ENCODE peak calls at places on chromosomes 7 and 10, in five cellular contexts. E, K, O, F and G are unnamed samples.

GRCh38 chr7:98974205-98974604 is 95.9 kb downstream of the TRRAP start:
- DNase-seq in K (no peak), O (no peak), F (no peak), E (no peak), G (no peak)

GRCh38 chr7:140263277-140263676 is 86.5 kb upstream of the KDM7A start:
- DNase-seq in O (peak), E (peak), K (no peak), F (no peak), G (no peak)

GRCh38 chr7:37491919-37492694 is 43.4 kb upstream of the ELMO1 start:
- DNase-seq in F (no peak), E (no peak), O (no peak), K (no peak), G (no peak)

GRCh38 chr10:208616-209015 is 73.4 kb downstream of the ZMYND11 start:
- DNase-seq in K (no peak), F (no peak), O (no peak), E (no peak), G (no peak)

GRCh38 chr7:110224643-110225042 is 866.3 kb upstream of the LRRN3 start:
- DNase-seq in E (no peak), O (no peak), K (no peak), F (no peak), G (no peak)

GRCh38 chr7:41912851-41913580 is 210.1 kb upstream of the INHBA start:
- DNase-seq in E (no peak), O (no peak), F (no peak), K (no peak), G (no peak)

GRCh38 chr10:12193193-12193592 is 2.5 kb downstream of the NUDT5 start:
- DNase-seq in O (no peak), F (no peak), K (no peak), E (no peak), G (no peak)

GRCh38 chr10:21304198-21304597 is 221.3 kb downstream of the SKIDA1 start:
- DNase-seq in E (no peak), O (no peak), F (no peak), K (no peak), G (no peak)

GRCh38 chr10:131354380-131354779 is 42.9 kb upstream of the TCERG1L start:
- DNase-seq in F (no peak), O (no peak), E (no peak), K (no peak), G (peak)

GRCh38 chr10:100697070-100697469 is 48.3 kb upstream of the PAX2 start:
- DNase-seq in O (no peak), K (no peak), F (no peak), E (no peak), G (no peak)

GRCh38 chr7:22373911-22374310 is 17.0 kb upstream of the RAPGEF5 start:
- DNase-seq in E (no peak), F (no peak), K (no peak), O (no peak), G (no peak)

GRCh38 chr7:142868188-142868811 is 13.4 kb downstream of the EPHB6 start:
- DNase-seq in K (no peak), O (no peak), E (no peak), F (no peak), G (peak)

GRCh38 chr10:93181929-93182327 is 108.2 kb downstream of the CYP26A1 start:
- DNase-seq in K (no peak), E (no peak), F (no peak), O (no peak), G (no peak)

GRCh38 chr7:86833360-86833759 is 189.7 kb downstream of the GRM3 start:
- DNase-seq in F (no peak), E (peak), O (no peak), K (no peak), G (no peak)

GRCh38 chr7:122528879-122529481 is 169.9 kb downstream of the RNF133 start:
- DNase-seq in O (no peak), E (no peak), F (no peak), K (no peak), G (no peak)

GRCh38 chr7:23907012-23907411 is 197.0 kb downstream of the STK31 start:
- DNase-seq in O (no peak), K (no peak), F (no peak), E (no peak), G (no peak)

GRCh38 chr10:10533417-10533816 is 484.3 kb upstream of the CELF2 start:
- DNase-seq in E (no peak), O (no peak), K (no peak), F (no peak), G (no peak)

GRCh38 chr10:52106895-52107294 is 207.2 kb upstream of the DKK1 start:
- DNase-seq in O (no peak), F (no peak), K (no peak), E (no peak), G (no peak)

GRCh38 chr10:132390455-132391371 is 6.3 kb upstream of the PWWP2B start:
- DNase-seq in K (no peak), E (peak), O (no peak), F (no peak), G (no peak)

GRCh38 chr10:71948496-71949067 is 15.6 kb upstream of the CHST3 start:
- DNase-seq in E (no peak), O (no peak), K (no peak), F (no peak), G (no peak)

GRCh38 chr7:20595971-20596370 is 19.5 kb upstream of the ABCB5 start:
- DNase-seq in E (no peak), K (no peak), F (no peak), O (no peak), G (no peak)

GRCh38 chr7:94486206-94486605 is 23.4 kb upstream of the CASD1 start:
- DNase-seq in E (no peak), O (no peak), K (no peak), F (no peak), G (no peak)

GRCh38 chr10:131013281-131013680 is 298.2 kb downstream of the TCERG1L start:
- DNase-seq in F (no peak), K (no peak), E (no peak), O (no peak), G (no peak)

GRCh38 chr7:69832356-69832755 is 234.1 kb downstream of the AUTS2 start:
- DNase-seq in K (no peak), O (no peak), F (no peak), E (no peak), G (no peak)

GRCh38 chr7:108335264-108335918 is 120.8 kb downstream of the NRCAM start:
- DNase-seq in O (peak), E (no peak), F (peak), K (no peak), G (no peak)

GRCh38 chr10:109895095-109895818 is 28.1 kb downstream of the XPNPEP1 start:
- DNase-seq in E (no peak), K (no peak), O (no peak), F (peak), G (peak)

GRCh38 chr7:129161524-129161923 is 17.0 kb downstream of the TSPAN33 start:
- DNase-seq in F (no peak), K (no peak), O (no peak), E (no peak), G (no peak)

GRCh38 chr7:49692516-49692915 is 80.9 kb upstream of the VWC2 start:
- DNase-seq in F (no peak), K (no peak), E (no peak), O (no peak), G (no peak)

GRCh38 chr10:26517141-26517890 is 79.2 kb downstream of the APBB1IP start:
- DNase-seq in O (no peak), F (no peak), E (no peak), K (no peak), G (peak)

GRCh38 chr10:9944690-9945089 is 1073.0 kb upstream of the CELF2 start:
- DNase-seq in F (no peak), E (no peak), O (no peak), K (no peak), G (no peak)

GRCh38 chr7:114862406-114862805 is 59.5 kb upstream of the MDFIC start:
- DNase-seq in E (no peak), K (no peak), O (no peak), F (no peak), G (no peak)

GRCh38 chr7:109945820-109946518 is 1145.0 kb upstream of the LRRN3 start:
- DNase-seq in O (no peak), F (no peak), E (no peak), K (no peak), G (no peak)

GRCh38 chr10:119643306-119644214 is 7.6 kb upstream of the BAG3 start:
- DNase-seq in K (no peak), F (no peak), E (no peak), O (no peak), G (no peak)

GRCh38 chr10:43071881-43072650 is 4.8 kb upstream of the RET start:
- DNase-seq in K (no peak), E (no peak), F (no peak), O (no peak), G (no peak)

GRCh38 chr10:28666751-28667467 is 10.4 kb upstream of the BAMBI start:
- DNase-seq in O (no peak), F (no peak), K (no peak), E (no peak), G (no peak)

GRCh38 chr10:28663576-28664368 is 13.5 kb upstream of the BAMBI start:
- DNase-seq in F (peak), K (no peak), O (peak), E (peak), G (no peak)

GRCh38 chr10:28669227-28670173 is 7.8 kb upstream of the BAMBI start:
- DNase-seq in K (no peak), O (no peak), E (no peak), F (no peak), G (no peak)

GRCh38 chr10:28664369-28664740 is 13.0 kb upstream of the BAMBI start:
- DNase-seq in F (no peak), E (no peak), K (no peak), O (no peak), G (no peak)

DNA sequence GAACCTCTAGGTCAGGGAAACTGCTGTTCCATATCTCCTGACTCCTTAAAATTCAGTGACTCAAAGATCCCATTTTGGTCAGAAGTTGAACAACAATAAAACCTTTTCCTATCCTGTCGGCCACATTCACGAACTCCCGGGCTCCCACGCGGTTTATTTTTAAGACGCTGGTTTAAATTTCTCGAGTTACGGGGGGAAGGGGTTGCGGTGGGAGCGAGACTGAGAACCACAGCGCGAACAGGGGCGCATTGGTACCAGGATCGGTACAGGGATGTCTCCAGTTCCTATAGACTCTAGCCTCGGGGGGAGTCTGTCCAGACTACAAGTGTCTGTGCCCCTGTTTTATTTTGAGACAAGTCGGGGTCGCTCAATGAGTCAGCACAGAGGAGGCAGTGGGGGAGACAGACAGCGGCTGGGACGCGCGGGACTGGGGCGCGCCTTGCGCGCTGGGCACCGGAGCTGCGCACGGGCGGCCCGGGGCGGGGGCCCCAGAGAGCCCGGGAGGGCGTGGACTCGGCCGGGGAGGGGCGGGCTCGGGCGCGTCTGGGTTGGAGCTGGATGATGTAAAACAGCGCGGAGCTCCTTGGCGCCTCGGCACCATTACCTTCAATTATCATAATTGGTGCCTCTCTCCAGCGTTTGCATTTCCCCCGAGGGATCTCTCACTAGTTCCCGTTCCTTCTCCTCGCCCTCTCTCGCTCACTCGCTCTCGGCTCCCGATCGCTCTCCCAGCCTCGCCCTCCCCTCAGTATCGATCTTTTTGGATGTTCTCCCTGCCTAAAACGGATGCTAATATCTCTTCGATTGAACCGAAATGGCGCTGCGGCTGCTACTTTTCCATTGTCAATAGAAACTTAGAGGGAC is 8.7 kb upstream of the BAMBI start:
- DNase-seq in K (no peak), E (peak), F (peak), O (no peak), G (no peak)
- TF ChIP-seq POLR2A in K (no peak), E (no peak), F (no peak), O (no peak), G (no peak)

DNA sequence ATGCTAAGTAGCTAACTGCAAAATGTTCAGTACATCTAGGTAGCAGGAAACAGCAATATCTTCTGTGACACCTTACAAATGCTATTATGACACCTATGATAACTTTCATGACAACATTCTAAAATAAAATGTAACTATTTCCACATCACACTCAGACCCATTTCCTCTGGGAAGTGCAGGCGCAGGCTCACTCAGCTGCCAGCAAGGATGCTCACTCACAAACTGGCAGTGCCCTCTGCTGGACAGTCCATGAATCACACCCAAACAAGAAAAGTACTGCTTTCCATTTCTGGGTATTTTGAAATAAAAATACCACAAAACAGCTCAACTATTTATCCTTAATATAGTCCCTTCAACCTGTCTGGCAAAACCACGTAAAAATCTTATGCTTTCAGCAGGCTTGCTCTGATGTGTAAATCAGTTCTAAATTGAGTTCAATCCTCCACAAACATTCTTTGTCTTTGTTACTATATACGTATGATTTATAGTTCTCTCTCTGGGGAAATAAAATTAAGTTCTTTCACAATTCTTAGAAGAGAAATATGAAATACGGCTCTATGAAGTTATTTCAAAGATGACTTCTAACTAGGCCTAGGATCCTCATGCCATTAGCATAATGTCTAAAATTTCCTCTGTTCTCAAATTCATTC is 176.6 kb downstream of the PARD3 start:
- DNase-seq in F (peak), E (peak), K (no peak), O (peak), G (peak)
- TF ChIP-seq POLR2A in F (no peak), E (no peak), K (no peak), O (peak), G (no peak)

GRCh38 chr10:99418910-99419624 is 11.4 kb downstream of the GOT1 start:
- DNase-seq in O (no peak), F (no peak), K (no peak), E (no peak), G (no peak)
- TF ChIP-seq POLR2A in O (no peak), F (no peak), K (no peak), E (no peak), G (no peak)

DNA sequence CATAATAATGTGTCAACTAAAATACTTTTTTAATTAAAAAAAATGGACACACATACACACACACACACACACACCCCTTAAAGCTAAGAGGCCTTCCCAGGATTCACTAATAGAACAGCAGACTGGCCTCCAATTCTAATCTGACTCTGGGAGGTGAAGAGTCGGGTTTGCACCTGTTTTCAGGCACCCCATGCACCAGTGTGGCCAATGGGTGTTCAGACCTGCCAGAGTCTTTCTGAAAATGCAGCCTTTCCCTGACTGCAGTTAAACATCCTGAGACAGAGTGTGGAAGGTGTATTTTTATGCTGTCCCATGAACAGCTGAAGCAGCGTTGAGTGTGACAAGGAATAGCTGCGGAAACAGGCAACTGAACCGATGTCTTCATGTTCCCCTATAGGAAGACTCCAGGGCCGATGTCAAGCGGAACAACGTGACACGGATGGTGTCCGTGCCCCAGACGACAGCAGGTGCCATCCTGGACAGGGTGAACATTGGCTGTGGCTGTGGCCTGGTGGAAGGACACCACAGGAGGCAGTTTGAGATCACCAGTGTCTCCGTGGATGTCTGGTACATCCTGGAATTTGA is 74.6 kb upstream of the LYZL2 start:
- DNase-seq in F (no peak), K (no peak), E (no peak), O (peak), G (no peak)
- TF ChIP-seq POLR2A in F (no peak), K (no peak), E (no peak), O (no peak), G (no peak)

GRCh38 chr10:50622497-50623298 is 1.1 kb downstream of the SGMS1 start:
- DNase-seq in K (peak), F (peak), E (peak), O (peak), G (no peak)
- TF ChIP-seq POLR2A in K (no peak), F (no peak), E (peak), O (no peak), G (no peak)

GRCh38 chr10:14952851-14953451 is 945 bp downstream of the DCLRE1C start:
- DNase-seq in F (no peak), K (no peak), O (no peak), E (no peak), G (no peak)

GRCh38 chr10:14958872-14959220 is 342 bp upstream of the MEIG1 start:
- DNase-seq in O (no peak), F (no peak), K (no peak), E (no peak), G (no peak)

GRCh38 chr10:14954934-14955333 is 1.0 kb upstream of the DCLRE1C start:
- DNase-seq in F (no peak), E (no peak), O (no peak), K (no peak), G (no peak)

GRCh38 chr10:14953452-14954000 is 370 bp downstream of the DCLRE1C start:
- DNase-seq in K (peak), O (no peak), F (peak), E (peak), G (peak)

GRCh38 chr10:14954001-14954770 is at the start of gene DCLRE1C:
- DNase-seq in F (peak), O (peak), E (peak), K (peak), G (peak)
- TF ChIP-seq POLR2A in F (no peak), O (peak), E (peak), K (peak), G (no peak)

DNA sequence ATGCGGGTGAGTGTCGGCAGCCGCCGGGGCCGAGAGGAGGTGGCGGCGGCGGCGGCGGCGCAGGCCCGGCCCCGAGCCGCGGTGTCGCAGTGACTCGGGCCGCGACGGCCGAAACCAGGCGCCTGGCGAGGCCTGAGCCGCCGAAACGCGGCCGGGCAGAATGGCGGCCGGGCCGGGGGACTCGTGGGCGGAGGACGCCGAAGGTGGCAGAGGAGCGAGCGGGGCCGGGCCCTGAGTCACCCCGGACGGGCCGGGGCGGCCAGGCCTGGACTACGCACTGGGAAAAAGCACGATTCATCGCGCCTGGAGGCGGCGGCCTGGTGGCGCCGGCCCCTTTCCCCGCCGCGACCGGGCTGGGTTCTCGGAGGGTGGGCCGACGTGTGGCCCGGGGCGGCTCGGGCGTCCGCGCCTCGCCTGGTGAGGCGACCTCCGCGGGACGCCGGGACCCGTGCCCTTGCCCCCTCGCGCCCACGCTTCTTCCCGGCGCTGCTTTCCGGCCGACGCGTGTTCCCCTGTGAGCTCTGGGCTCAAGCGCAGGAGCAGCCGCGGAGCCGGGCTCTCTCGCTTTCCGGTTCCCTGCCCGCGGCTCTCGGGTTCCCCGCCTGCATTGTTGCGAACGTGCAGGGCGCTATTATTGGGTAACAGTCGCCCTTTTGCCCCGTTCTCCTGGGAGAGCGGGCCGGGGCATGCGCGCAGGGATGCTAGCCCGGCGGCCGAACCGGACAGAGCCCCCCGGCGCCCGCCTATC is 495 bp downstream of the CUL1 start:
- DNase-seq in E (peak), F (peak), K (no peak), O (peak), G (no peak)
- TF ChIP-seq POLR2A in E (peak), F (no peak), K (no peak), O (peak), G (peak)

DNA sequence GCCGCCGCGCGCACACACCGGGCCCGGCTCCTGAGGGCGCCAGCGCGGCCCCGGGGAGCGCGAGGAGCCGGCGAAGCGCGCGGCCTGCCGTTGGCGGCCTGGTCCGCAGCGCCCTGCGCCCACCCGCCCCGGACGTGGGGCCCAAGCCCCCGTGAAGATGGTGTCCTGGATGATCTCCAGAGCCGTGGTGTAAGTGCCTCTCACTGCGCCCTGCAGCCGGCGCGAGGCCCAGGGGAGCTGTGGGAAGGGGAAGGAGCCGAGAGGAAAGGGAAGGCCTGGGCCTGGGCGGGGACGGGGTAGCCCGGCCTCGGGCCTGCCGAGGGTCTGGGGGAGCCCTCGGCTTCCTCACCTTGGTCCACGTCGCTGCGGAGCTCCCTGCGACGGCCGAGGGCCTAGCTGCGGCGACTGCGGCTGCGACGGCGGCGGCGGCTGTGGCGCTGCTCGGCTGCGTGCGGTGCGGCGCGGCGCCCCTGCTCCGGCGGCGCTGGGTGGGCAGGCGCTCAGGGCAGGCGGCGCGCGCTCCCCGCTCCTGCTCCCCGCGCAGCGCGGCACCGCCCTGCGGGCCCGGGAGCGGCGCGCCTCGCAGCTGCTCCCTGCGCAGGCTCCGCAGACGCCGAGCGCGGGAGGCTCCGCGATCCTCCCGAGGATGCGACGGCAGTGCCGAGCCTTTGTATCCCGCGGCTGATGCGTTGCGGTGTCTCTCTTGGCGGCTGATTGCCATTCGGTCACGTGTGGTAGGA is at the start of gene REEP3:
- DNase-seq in K (peak), E (peak), O (peak), F (peak), G (no peak)
- TF ChIP-seq POLR2A in K (peak), E (peak), O (no peak), F (no peak), G (no peak)